ENCODE peak calls at places on chromosomes 3 and 15, in ten cellular contexts. I is GM12864, G is hepatocyte, D is GM12865, M is sigmoid colon, H is psoas muscle, Y is thoracic aorta, R is fibroblast of lung, J is cardiac muscle cell, X is upper lobe of left lung. V is an unnamed sample.

GRCh38 chr15:62571072-62571471 is 406.0 kb upstream of the C2CD4B start:
- DNase-seq in I (no peak), G (no peak), D (no peak), M (no peak), H (no peak), Y (no peak), R (no peak), J (no peak), X (no peak), V (no peak)

GRCh38 chr15:60737217-60737616 is 258.3 kb upstream of the ICE2 start:
- DNase-seq in I (no peak), G (no peak), D (no peak), M (no peak), H (no peak), Y (no peak), R (no peak), J (no peak), X (no peak), V (no peak)

GRCh38 chr15:42136513-42136912 is 19.9 kb downstream of the PLA2G4F start:
- DNase-seq in I (no peak), G (no peak), D (no peak), M (peak), H (no peak), Y (no peak), R (no peak), J (no peak), X (no peak), V (no peak)

GRCh38 chr3:48543271-48543866 is 13.2 kb downstream of the PFKFB4 start:
- DNase-seq in I (no peak), G (peak), D (no peak), M (peak), H (peak), Y (no peak), R (no peak), J (no peak), X (no peak), V (no peak)

GRCh38 chr3:8380904-8381704 is 120.5 kb upstream of the LMCD1 start:
- DNase-seq in I (no peak), G (no peak), D (no peak), M (no peak), H (no peak), Y (no peak), R (peak), J (no peak), X (no peak), V (no peak)

GRCh38 chr3:17157713-17158112 is 273.0 kb downstream of the PLCL2 start:
- DNase-seq in I (no peak), G (no peak), D (no peak), M (no peak), H (no peak), Y (no peak), R (peak), J (peak), X (no peak), V (no peak)

GRCh38 chr3:32951410-32951811 is at the start of gene CCR4:
- DNase-seq in I (no peak), G (no peak), D (peak), M (no peak), H (no peak), Y (no peak), R (no peak), J (no peak), X (no peak), V (no peak)

GRCh38 chr3:47527952-47528718 is 14.6 kb upstream of the ELP6 start:
- DNase-seq in I (no peak), G (no peak), D (no peak), M (no peak), H (no peak), Y (no peak), R (peak), J (no peak), X (no peak), V (no peak)

GRCh38 chr15:31437686-31438085 is 111.1 kb downstream of the KLF13 start:
- DNase-seq in I (no peak), G (no peak), D (peak), M (no peak), H (no peak), Y (no peak), R (no peak), J (no peak), X (no peak), V (no peak)

GRCh38 chr3:136018876-136019275 is 53.3 kb downstream of the PPP2R3A start:
- DNase-seq in I (no peak), G (no peak), D (no peak), M (no peak), H (no peak), Y (no peak), R (no peak), J (no peak), X (no peak), V (no peak)

GRCh38 chr3:30819067-30819798 is 75.2 kb downstream of the GADL1 start:
- DNase-seq in I (no peak), G (no peak), D (no peak), M (no peak), H (no peak), Y (no peak), R (no peak), J (no peak), X (no peak), V (no peak)

GRCh38 chr3:158801696-158802398 is at the start of gene MFSD1:
- DNase-seq in I (peak), G (peak), D (peak), M (peak), H (peak), Y (peak), R (peak), J (peak), X (peak), V (peak)

GRCh38 chr3:22981176-22981575 is 222.0 kb upstream of the UBE2E2 start:
- DNase-seq in I (no peak), G (no peak), D (no peak), M (no peak), H (no peak), Y (no peak), R (no peak), J (no peak), X (no peak), V (no peak)

GRCh38 chr3:124569761-124570160 is 160.5 kb upstream of the UMPS start:
- DNase-seq in I (no peak), G (no peak), D (no peak), M (no peak), H (no peak), Y (no peak), R (no peak), J (no peak), X (no peak), V (no peak)

GRCh38 chr3:134346744-134347143 is 27.5 kb downstream of the AMOTL2 start:
- DNase-seq in I (no peak), G (no peak), D (no peak), M (no peak), H (no peak), Y (no peak), R (no peak), J (no peak), X (no peak), V (no peak)

GRCh38 chr3:5217824-5218595 is 30.5 kb downstream of the EDEM1 start:
- DNase-seq in I (no peak), G (peak), D (no peak), M (no peak), H (no peak), Y (no peak), R (peak), J (peak), X (no peak), V (no peak)

GRCh38 chr3:101719604-101720185 is 4.7 kb upstream of the CEP97 start:
- DNase-seq in I (no peak), G (no peak), D (no peak), M (no peak), H (no peak), Y (no peak), R (no peak), J (no peak), X (no peak), V (no peak)

GRCh38 chr3:62539762-62540161 is 166.4 kb upstream of the FEZF2 start:
- DNase-seq in I (no peak), G (no peak), D (no peak), M (no peak), H (no peak), Y (no peak), R (no peak), J (no peak), X (no peak), V (no peak)

GRCh38 chr15:20356444-20357138 is 185.0 kb downstream of the GOLGA6L6 start:
- DNase-seq in I (no peak), G (no peak), D (peak), M (peak), H (peak), Y (no peak), R (no peak), J (no peak), X (peak), V (peak)

GRCh38 chr3:40465111-40465407 is 7.9 kb downstream of the RPL14 start:
- DNase-seq in I (no peak), G (no peak), D (no peak), M (no peak), H (no peak), Y (no peak), R (no peak), J (no peak), X (no peak), V (no peak)

GRCh38 chr3:36981006-36981405 is 11.9 kb downstream of the EPM2AIP1 start:
- DNase-seq in I (no peak), G (no peak), D (no peak), M (no peak), H (no peak), Y (no peak), R (no peak), J (no peak), X (no peak), V (no peak)

GRCh38 chr15:52528465-52529288 is at the start of gene MYO5A:
- DNase-seq in I (peak), G (peak), D (peak), M (peak), H (peak), Y (no peak), R (peak), J (peak), X (peak), V (peak)

GRCh38 chr3:12484198-12484982 is at the start of gene TSEN2:
- DNase-seq in I (peak), G (peak), D (peak), M (peak), H (peak), Y (peak), R (peak), J (peak), X (peak), V (peak)
- TF ChIP-seq CTCF in I (peak), G (peak), D (no peak), M (no peak), H (no peak), Y (no peak), R (peak), J (peak), X (no peak), V (peak)

GRCh38 chr3:142053244-142053643 is 96.1 kb downstream of the TFDP2 start:
- DNase-seq in I (no peak), G (no peak), D (no peak), M (no peak), H (no peak), Y (no peak), R (peak), J (no peak), X (no peak), V (no peak)

GRCh38 chr3:142046320-142047020 is 102.9 kb downstream of the TFDP2 start:
- DNase-seq in I (no peak), G (no peak), D (no peak), M (no peak), H (no peak), Y (no peak), R (no peak), J (no peak), X (no peak), V (no peak)

GRCh38 chr3:142047021-142047369 is 102.3 kb downstream of the TFDP2 start:
- DNase-seq in I (no peak), G (no peak), D (no peak), M (no peak), H (no peak), Y (no peak), R (no peak), J (no peak), X (no peak), V (no peak)

GRCh38 chr3:142053835-142054234 is 95.5 kb downstream of the TFDP2 start:
- DNase-seq in I (no peak), G (no peak), D (no peak), M (no peak), H (no peak), Y (no peak), R (no peak), J (no peak), X (no peak), V (no peak)

DNA sequence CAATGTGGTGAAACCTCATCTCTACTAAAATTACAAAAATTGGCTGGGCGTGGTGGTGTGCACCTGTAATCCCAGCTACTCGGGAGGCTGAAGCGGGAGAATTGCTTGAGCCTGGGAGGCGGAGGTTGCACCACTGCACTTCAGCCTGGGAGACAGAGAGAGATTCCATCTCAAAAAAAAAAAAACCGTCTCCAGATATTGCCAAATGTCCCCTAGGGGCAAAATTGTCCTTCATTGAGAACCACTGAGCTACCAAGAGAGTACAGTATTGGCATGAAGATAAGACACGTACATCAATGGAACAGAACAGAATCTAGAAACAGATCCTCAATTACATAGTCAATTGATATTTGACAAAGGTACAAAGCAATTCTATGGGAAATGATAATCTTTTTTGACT is 98.0 kb downstream of the TFDP2 start:
- DNase-seq in I (no peak), G (no peak), D (no peak), M (no peak), H (no peak), Y (no peak), R (no peak), J (no peak), X (no peak), V (no peak)
- TF ChIP-seq CTCF in I (no peak), G (no peak), D (no peak), M (no peak), H (no peak), Y (no peak), R (no peak), J (no peak), X (no peak), V (no peak)

DNA sequence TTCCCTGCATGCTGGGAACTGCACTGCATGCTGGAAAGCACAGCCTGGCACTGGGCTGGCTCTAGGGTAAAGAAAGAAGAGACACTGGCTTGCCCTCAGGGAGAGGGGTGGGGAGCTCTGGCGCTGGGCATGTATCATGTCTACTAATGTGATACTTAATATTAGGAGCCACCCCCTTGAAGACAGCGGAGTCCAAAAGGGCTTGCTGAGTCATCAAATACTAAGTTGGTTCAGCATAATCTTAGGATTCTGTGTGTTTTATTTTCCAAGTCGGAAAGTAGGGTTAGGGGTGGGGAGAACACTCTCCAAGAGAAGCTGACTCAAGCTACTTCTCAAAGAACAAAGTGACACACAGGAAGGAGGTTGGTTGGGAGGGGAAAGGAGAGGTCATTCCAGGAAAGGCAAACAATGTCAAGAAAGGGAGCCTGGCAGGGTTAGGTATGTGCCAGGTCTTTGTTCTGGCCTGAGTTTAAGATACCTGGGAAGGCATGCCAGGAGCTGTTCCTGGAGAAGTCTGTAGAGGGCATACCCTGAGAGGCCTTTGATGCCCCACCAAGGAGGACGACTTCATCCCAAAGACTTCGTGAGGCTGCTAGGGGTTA is 237.8 kb upstream of the NR2E3 start:
- DNase-seq in I (no peak), G (no peak), D (no peak), M (no peak), H (no peak), Y (no peak), R (peak), J (no peak), X (no peak), V (no peak)
- TF ChIP-seq CTCF in I (no peak), G (no peak), D (no peak), M (no peak), H (no peak), Y (no peak), R (peak), J (peak), X (no peak), V (no peak)

GRCh38 chr15:67384761-67385160 is 130.2 kb downstream of the IQCH start:
- DNase-seq in I (no peak), G (no peak), D (no peak), M (no peak), H (no peak), Y (no peak), R (no peak), J (no peak), X (no peak), V (no peak)

GRCh38 chr15:67383903-67384302 is 129.3 kb downstream of the IQCH start:
- DNase-seq in I (no peak), G (no peak), D (no peak), M (no peak), H (no peak), Y (no peak), R (no peak), J (no peak), X (no peak), V (no peak)

GRCh38 chr15:67386947-67387346 is 132.4 kb downstream of the IQCH start:
- DNase-seq in I (no peak), G (no peak), D (no peak), M (no peak), H (no peak), Y (no peak), R (no peak), J (no peak), X (no peak), V (no peak)

GRCh38 chr15:67382723-67383122 is 128.1 kb downstream of the IQCH start:
- DNase-seq in I (no peak), G (no peak), D (no peak), M (no peak), H (no peak), Y (no peak), R (no peak), J (no peak), X (no peak), V (no peak)

DNA sequence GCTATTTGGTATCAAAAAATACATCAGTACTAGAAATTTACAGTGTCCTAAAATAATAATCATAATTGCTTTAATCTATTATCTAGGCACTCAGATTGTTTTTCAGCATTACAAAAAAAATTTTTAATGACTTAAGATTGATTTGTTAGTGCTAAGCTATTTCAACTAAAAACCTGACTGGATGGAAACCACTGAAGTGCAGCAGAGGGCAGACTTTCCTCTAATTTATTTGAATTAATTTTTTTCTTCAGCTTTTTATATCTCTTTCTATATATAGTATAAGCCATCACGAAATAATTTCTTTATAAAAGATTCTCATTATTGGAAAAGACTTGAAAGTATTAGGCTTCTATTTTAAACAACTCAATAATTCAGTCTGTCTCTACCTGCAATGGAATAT is 131.4 kb downstream of the IQCH start:
- DNase-seq in I (no peak), G (no peak), D (no peak), M (no peak), H (no peak), Y (no peak), R (no peak), J (no peak), X (no peak), V (no peak)
- TF ChIP-seq CTCF in I (no peak), G (peak), D (no peak), M (no peak), H (no peak), Y (no peak), R (peak), J (peak), X (no peak), V (peak)

GRCh38 chr3:140205598-140205997 is 270.6 kb downstream of the CLSTN2 start:
- DNase-seq in I (no peak), G (no peak), D (no peak), M (no peak), H (no peak), Y (no peak), R (no peak), J (no peak), X (no peak), V (no peak)

GRCh38 chr3:140207541-140207940 is 272.6 kb downstream of the CLSTN2 start:
- DNase-seq in I (no peak), G (no peak), D (no peak), M (no peak), H (no peak), Y (no peak), R (no peak), J (no peak), X (no peak), V (no peak)

GRCh38 chr3:140204271-140204984 is 269.4 kb downstream of the CLSTN2 start:
- DNase-seq in I (no peak), G (no peak), D (no peak), M (no peak), H (no peak), Y (no peak), R (no peak), J (no peak), X (no peak), V (no peak)

GRCh38 chr3:140203510-140203909 is 268.5 kb downstream of the CLSTN2 start:
- DNase-seq in I (no peak), G (no peak), D (no peak), M (no peak), H (no peak), Y (no peak), R (no peak), J (no peak), X (no peak), V (no peak)

DNA sequence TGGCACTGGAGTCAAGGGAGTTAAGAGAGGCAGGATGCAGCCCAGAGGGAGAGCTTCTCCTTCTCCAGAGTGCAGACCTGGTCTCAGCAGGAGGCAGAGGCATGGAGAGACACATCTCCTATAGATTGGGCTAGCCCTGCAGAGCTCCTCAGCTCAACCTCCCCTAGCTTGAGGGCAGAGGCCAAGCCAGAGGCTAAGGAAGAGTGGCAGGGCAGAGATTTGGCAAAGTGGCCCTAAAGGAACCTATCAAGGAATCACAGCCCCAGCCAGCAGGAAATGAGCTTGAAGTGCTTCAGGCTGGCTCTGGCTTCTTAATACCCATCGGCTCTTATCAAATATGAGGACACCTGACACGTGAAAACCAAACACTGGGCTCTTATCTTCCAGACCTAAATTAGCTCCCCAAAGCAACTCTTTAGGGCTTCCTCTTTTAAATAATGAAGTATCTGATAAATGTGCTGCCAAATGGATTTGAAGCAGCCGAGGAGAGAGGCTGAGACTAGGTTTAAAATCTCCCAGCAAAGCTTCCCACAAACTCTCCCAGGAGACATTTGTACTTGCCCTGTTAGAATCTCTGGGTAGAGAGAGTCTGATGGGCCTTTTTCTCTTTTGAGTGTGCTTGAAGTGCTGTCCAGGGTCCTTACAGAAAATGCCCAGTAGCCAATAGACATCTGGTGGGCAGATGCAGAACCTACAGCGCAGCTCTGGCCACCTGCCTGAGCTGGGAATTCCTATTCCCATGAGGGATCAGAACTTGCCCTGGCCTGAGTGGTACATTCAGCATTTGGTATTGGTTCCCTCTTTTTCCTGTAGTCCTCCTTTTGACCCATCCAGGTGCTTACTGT is 271.4 kb downstream of the CLSTN2 start:
- DNase-seq in I (no peak), G (peak), D (peak), M (no peak), H (no peak), Y (no peak), R (peak), J (peak), X (no peak), V (no peak)
- TF ChIP-seq CTCF in I (peak), G (no peak), D (no peak), M (no peak), H (peak), Y (no peak), R (no peak), J (peak), X (no peak), V (peak)

V was measured in type B pancreatic cell.